ENCODE peak calls at places on chromosomes 7 and 10, in six cellular contexts. O is K562, I is H1, X is HepG2, Z is GM12892, T is GM12878. M is an unnamed sample.

GRCh38 chr10:47421057-47421952 is 37.2 kb upstream of the ZNF488 start:
- DNase-seq in O (no peak), I (no peak), X (no peak), Z (no peak), T (no peak), M (no peak)

GRCh38 chr7:78835896-78836295 is 617.6 kb downstream of the MAGI2 start:
- DNase-seq in O (no peak), I (no peak), X (no peak), Z (no peak), T (no peak), M (no peak)

GRCh38 chr10:50512214-50512595 is 111.6 kb downstream of the SGMS1 start:
- DNase-seq in O (no peak), I (no peak), X (no peak), Z (no peak), T (no peak), M (no peak)

GRCh38 chr7:137943132-137943551 is 58.7 kb downstream of the CREB3L2 start:
- DNase-seq in O (peak), I (no peak), X (peak), Z (no peak), T (no peak), M (no peak)

GRCh38 chr10:32386623-32387022 is 39.7 kb upstream of the EPC1 start:
- DNase-seq in O (no peak), I (no peak), X (no peak), Z (no peak), T (no peak), M (no peak)

GRCh38 chr10:91339729-91340128 is 70.4 kb upstream of the HECTD2 start:
- DNase-seq in O (no peak), I (no peak), X (no peak), Z (no peak), T (no peak), M (no peak)

GRCh38 chr10:6514844-6515780 is 65.0 kb downstream of the PRKCQ start:
- DNase-seq in O (no peak), I (no peak), X (no peak), Z (no peak), T (no peak), M (no peak)

GRCh38 chr10:93095225-93095624 is 21.5 kb downstream of the CYP26A1 start:
- DNase-seq in O (no peak), I (no peak), X (no peak), Z (no peak), T (no peak), M (no peak)

GRCh38 chr10:23341004-23341403 is 3.6 kb downstream of the C10orf67 start:
- DNase-seq in O (no peak), I (no peak), X (no peak), Z (no peak), T (no peak), M (no peak)

GRCh38 chr7:157676456-157677255 is 339.9 kb downstream of the DNAJB6 start:
- DNase-seq in O (no peak), I (peak), X (no peak), Z (no peak), T (no peak), M (no peak)

GRCh38 chr10:43130756-43131155 is 7.5 kb upstream of the CSGALNACT2 start:
- DNase-seq in O (peak), I (peak), X (no peak), Z (no peak), T (no peak), M (no peak)

GRCh38 chr10:113681533-113682470 is 2.1 kb downstream of the CASP7 start:
- DNase-seq in O (no peak), I (no peak), X (no peak), Z (no peak), T (peak), M (peak)

GRCh38 chr7:155459867-155460461 is 2.0 kb downstream of the EN2 start:
- DNase-seq in O (no peak), I (no peak), X (no peak), Z (no peak), T (no peak), M (no peak)

GRCh38 chr7:4725014-4725951 is 43.2 kb downstream of the FOXK1 start:
- DNase-seq in O (no peak), I (no peak), X (peak), Z (peak), T (no peak), M (peak)

GRCh38 chr10:18474111-18474455 is 177.3 kb downstream of the NSUN6 start:
- DNase-seq in O (no peak), I (no peak), X (no peak), Z (no peak), T (no peak), M (no peak)

GRCh38 chr10:43671659-43672555 is 23.2 kb upstream of the ZNF32 start:
- DNase-seq in O (peak), I (peak), X (peak), Z (peak), T (no peak), M (peak)

GRCh38 chr7:36165059-36165458 is 12.0 kb downstream of the EEPD1 start:
- DNase-seq in O (no peak), I (no peak), X (peak), Z (no peak), T (no peak), M (no peak)

GRCh38 chr10:6987536-6987945 is 407.5 kb upstream of the PRKCQ start:
- DNase-seq in O (no peak), I (no peak), X (no peak), Z (no peak), T (no peak), M (no peak)

GRCh38 chr10:127928021-127928806 is 21.3 kb downstream of the PTPRE start:
- DNase-seq in O (no peak), I (no peak), X (no peak), Z (no peak), T (no peak), M (no peak)

GRCh38 chr7:1454471-1455065 is 4.7 kb downstream of the MICALL2 start:
- DNase-seq in O (no peak), I (no peak), X (no peak), Z (no peak), T (no peak), M (no peak)

GRCh38 chr10:98516352-98516751 is 69.6 kb upstream of the HPS1 start:
- DNase-seq in O (no peak), I (no peak), X (no peak), Z (no peak), T (no peak), M (no peak)

GRCh38 chr7:50210706-50211115 is 93.8 kb upstream of the IKZF1 start:
- DNase-seq in O (no peak), I (no peak), X (no peak), Z (no peak), T (no peak), M (no peak)

GRCh38 chr7:28758186-28758585 is 199.9 kb downstream of the TRIL start:
- DNase-seq in O (no peak), I (no peak), X (no peak), Z (no peak), T (no peak), M (no peak)
- TF ChIP-seq POLR2A in O (no peak), I (no peak), X (no peak), Z (no peak), T (no peak), M (no peak)

DNA sequence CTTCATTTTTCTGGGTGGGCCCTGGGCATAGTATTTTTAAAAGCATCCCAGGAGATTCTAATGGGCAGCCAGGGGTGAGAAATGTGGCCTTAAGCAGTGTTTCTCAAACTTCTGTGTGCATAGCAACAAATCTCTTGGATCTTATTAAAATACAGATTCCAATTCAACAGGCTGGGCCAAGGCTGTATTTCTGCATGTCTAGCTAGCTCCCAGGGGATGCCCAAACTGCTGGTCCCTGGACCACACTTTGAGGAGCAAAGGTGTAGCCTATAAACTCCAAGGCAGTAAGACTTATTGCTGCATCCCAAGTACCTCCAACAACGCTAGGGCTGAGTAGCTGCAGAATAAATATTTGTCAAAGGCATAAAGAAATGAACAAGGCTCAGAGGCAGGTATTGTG is 292.9 kb upstream of the ZMIZ1 start:
- DNase-seq in O (no peak), I (no peak), X (no peak), Z (no peak), T (no peak), M (no peak)
- TF ChIP-seq TAF1 in O (no peak), I (no peak), X (no peak), Z (no peak), T (no peak), M (no peak)

GRCh38 chr7:129054438-129055293 is at the start of gene TNPO3:
- DNase-seq in O (peak), I (peak), X (peak), Z (peak), T (peak), M (peak)
- TF ChIP-seq POLR2A in O (peak), I (peak), X (peak), Z (peak), T (peak), M (peak)

GRCh38 chr10:35595106-35595505 is 10.0 kb upstream of the GJD4 start:
- DNase-seq in O (no peak), I (no peak), X (no peak), Z (no peak), T (no peak), M (no peak)
- TF ChIP-seq TAF1 in O (no peak), I (no peak), X (no peak), Z (no peak), T (no peak), M (no peak)

DNA sequence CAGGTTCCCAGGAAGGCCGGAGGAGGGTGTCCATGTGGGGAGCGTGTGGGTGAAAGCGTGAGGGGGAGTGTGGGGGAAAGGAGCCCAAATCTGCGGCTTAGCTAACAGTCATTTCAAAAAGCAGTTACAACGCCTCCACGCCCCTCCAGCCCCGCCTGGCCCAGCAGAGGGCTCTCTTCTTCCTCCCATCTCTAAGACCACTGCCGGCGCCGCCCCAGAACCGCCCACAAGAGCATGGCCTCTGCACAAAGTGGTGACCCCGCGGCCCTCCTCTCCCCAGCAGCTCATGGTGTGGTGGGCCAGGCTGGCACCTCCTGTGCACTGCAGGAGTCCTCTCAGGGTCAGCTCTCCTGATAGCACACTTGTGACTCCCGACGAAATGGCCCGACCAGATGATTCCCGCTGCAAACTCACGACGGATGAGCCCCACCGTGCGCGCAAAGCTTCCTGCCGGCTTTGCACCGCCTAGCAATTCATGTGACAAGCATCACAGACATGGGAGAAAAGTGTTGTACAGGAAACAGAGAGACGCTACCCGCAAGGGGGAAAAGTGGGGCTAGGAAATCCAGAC is 12.4 kb upstream of the HUS1 start:
- DNase-seq in O (peak), I (peak), X (peak), Z (peak), T (peak), M (peak)
- TF ChIP-seq POLR2A in O (no peak), I (no peak), X (no peak), Z (peak), T (peak), M (no peak)

GRCh38 chr7:114959931-114960330 is 38.0 kb downstream of the MDFIC start:
- DNase-seq in O (no peak), I (no peak), X (no peak), Z (no peak), T (peak), M (no peak)
- TF ChIP-seq TAF1 in O (no peak), I (no peak), X (no peak), Z (no peak), T (no peak), M (no peak)

GRCh38 chr10:134743-135600 is at the start of gene ZMYND11:
- DNase-seq in O (peak), I (peak), X (no peak), Z (peak), T (no peak), M (peak)
- TF ChIP-seq POLR2A in O (no peak), I (peak), X (no peak), Z (peak), T (peak), M (no peak)

GRCh38 chr10:72260215-72260587 is 13.5 kb upstream of the DDIT4 start:
- DNase-seq in O (no peak), I (no peak), X (no peak), Z (no peak), T (no peak), M (no peak)

GRCh38 chr10:72261323-72262018 is 12.3 kb upstream of the DDIT4 start:
- DNase-seq in O (peak), I (no peak), X (no peak), Z (peak), T (peak), M (peak)

GRCh38 chr10:72258617-72259016 is 15.1 kb upstream of the DDIT4 start:
- DNase-seq in O (no peak), I (no peak), X (no peak), Z (no peak), T (no peak), M (no peak)

GRCh38 chr10:72260588-72261322 is 13.0 kb upstream of the DDIT4 start:
- DNase-seq in O (peak), I (peak), X (peak), Z (peak), T (peak), M (peak)

DNA sequence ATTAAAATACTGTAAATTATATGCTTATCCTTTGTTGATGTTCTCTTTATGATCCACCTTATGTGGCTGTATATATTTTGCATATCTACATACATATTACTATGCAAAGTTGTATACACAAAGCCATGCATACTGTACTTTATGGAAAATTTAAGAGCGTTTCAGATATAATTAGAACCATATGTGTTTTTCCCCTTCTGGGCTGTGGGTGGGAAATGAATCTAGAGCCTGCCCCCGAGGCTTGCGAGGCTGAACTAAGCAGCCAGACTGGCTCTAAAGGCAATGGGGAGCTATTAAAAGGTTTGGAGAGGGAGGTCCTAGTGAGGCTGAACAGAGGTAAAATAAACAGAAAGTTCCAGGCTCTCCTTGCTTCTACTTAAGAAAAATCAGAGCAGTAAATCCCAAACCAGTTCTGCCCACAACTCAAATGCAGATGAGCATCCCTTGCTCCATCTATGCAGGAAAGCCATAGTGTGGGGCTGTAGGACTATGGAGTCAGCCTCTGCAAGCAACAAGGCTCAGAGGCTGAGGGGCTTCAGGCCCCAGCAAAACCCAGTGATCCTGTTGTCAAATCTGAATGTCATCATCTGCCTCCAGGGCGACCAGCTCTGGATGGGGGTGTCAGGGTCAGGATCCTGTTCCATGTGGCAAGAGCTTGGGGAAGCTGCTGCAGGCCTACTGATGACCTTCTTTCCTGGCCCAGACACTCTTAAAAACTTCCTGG is 14.1 kb upstream of the DDIT4 start:
- DNase-seq in O (no peak), I (no peak), X (no peak), Z (no peak), T (no peak), M (no peak)
- TF ChIP-seq TAF1 in O (no peak), I (no peak), X (no peak), Z (no peak), T (no peak), M (no peak)

M was measured in GM12891.